ENCODE peak calls at places on chromosomes 3 and 15, in ten cellular contexts. L is PC-3, N is HCT116, C is fibroblast of lung, A is MM.1S, Y is endothelial cell of umbilical vein, J is mammary epithelial cell, T is GM23248, K is astrocyte, Z is neural progenitor cell. F is an unnamed sample.

GRCh38 chr15:48680841-48681240 is 35.3 kb upstream of the FBN1 start:
- DNase-seq in L (peak; percentile 90), N (no peak), C (peak; percentile 86), A (no peak), Y (no peak), J (peak; percentile 88), T (peak; percentile 93), K (peak; percentile 96), Z (no peak), F (no peak)

GRCh38 chr3:150132101-150132749 is 161.5 kb upstream of the PFN2 start:
- DNase-seq in L (peak; percentile 16), N (no peak), C (no peak), A (no peak), Y (no peak), J (no peak), T (no peak), K (no peak), Z (no peak), F (no peak)

GRCh38 chr3:125024817-125025216 is 31.0 kb downstream of the HEG1 start:
- DNase-seq in L (no peak), N (no peak), C (no peak), A (no peak), Y (peak; percentile 74), J (no peak), T (no peak), K (peak; percentile 44), Z (no peak), F (no peak)

GRCh38 chr3:182795383-182795782 is 2.1 kb downstream of the ATP11B start:
- DNase-seq in L (peak; percentile 78), N (no peak), C (no peak), A (peak; percentile 75), Y (no peak), J (peak; percentile 66), T (peak; percentile 28), K (no peak), Z (no peak), F (peak; percentile 65)

GRCh38 chr15:101452572-101452971 is 36.9 kb downstream of the PCSK6 start:
- DNase-seq in L (no peak), N (no peak), C (no peak), A (no peak), Y (no peak), J (no peak), T (no peak), K (no peak), Z (no peak), F (no peak)

GRCh38 chr3:32951410-32951811 is at the start of gene CCR4:
- DNase-seq in L (no peak), N (no peak), C (no peak), A (no peak), Y (peak; percentile 47), J (no peak), T (no peak), K (no peak), Z (no peak), F (peak; percentile 49)

GRCh38 chr15:99550077-99550476 is 15.7 kb upstream of the MEF2A start:
- DNase-seq in L (no peak), N (no peak), C (no peak), A (no peak), Y (no peak), J (no peak), T (no peak), K (no peak), Z (no peak), F (no peak)

GRCh38 chr3:78741066-78741645 is 1026.6 kb downstream of the ROBO1 start:
- DNase-seq in L (peak; percentile 62), N (no peak), C (no peak), A (no peak), Y (no peak), J (no peak), T (no peak), K (no peak), Z (no peak), F (no peak)

GRCh38 chr3:4417449-4417848 is 49.6 kb downstream of the SUMF1 start:
- DNase-seq in L (peak; percentile 55), N (no peak), C (peak; percentile 67), A (no peak), Y (no peak), J (no peak), T (peak; percentile 50), K (peak; percentile 65), Z (no peak), F (no peak)

GRCh38 chr3:108287146-108287545 is 9.2 kb upstream of the HHLA2 start:
- DNase-seq in L (no peak), N (no peak), C (no peak), A (no peak), Y (no peak), J (no peak), T (no peak), K (no peak), Z (no peak), F (no peak)

GRCh38 chr15:45548753-45549520 is 26.4 kb upstream of the SLC30A4 start:
- DNase-seq in L (no peak), N (no peak), C (no peak), A (peak; percentile 87), Y (no peak), J (no peak), T (no peak), K (no peak), Z (no peak), F (no peak)

DNA sequence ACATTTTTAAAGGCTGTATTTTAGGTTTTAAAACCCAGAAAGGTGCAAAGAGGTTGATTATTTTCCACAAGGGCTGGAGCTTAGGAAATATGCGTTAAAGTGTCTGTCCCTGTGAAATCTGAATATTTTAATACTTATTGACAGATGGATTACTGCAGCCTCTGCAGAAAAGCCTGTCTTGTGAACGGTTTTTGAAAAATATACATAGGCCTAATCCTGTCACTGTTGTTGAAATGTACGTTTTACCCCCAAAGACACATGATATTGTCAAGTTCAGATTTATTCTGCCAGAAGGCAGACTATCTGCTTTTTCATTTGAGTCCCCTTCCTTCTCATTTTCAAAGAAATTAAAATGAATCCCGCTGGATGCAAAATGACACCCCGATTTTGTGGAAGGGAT is 2.2 kb upstream of the BCL6 start:
- DNase-seq in L (no peak), N (no peak), C (no peak), A (no peak), Y (no peak), J (no peak), T (no peak), K (no peak), Z (no peak), F (no peak)
- H3K9ac ChIP-seq in L (no peak overlapping the region), N (no peak overlapping the region), C (no peak overlapping the region), A (no peak overlapping the region), Y (no peak overlapping the region), J (peak overlapping the region; percentile 74), T (peak overlapping the region; percentile 94), K (no peak overlapping the region), Z (no peak overlapping the region), F (peak overlapping the region; percentile 99)

DNA sequence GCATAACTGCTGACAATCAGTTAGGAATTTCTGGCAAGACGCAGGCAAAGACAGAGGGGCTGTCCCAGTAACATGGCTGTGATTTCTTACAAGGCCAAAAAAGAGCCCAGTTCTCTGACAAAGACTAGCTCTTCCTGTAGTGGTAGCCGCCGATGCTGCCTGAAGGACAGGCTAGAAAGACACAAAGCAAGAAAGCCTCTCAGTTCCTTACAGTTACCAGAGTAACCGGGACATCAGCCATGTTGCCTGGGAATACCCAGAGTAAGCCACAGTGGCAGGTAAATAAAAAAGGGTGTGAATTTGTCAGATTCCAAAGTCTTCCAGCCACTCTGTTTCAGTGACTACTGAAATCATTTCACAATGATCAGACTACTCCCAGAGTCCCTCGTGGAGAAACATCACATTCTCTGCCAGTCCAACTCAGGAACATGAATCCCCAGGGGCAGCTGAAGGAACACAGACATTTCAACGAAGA is 493.6 kb upstream of the ADAMTS9 start:
- DNase-seq in L (no peak), N (no peak), C (no peak), A (no peak), Y (no peak), J (no peak), T (peak; percentile 13), K (no peak), Z (no peak), F (no peak)
- TF ChIP-seq EZH2 in L (no peak), N (no peak), C (no peak), A (no peak), Y (no peak), J (no peak), T (no peak), K (no peak), Z (no peak), F (no peak)

GRCh38 chr3:120098710-120099109 is 4.5 kb upstream of the GSK3B start:
- DNase-seq in L (no peak), N (no peak), C (no peak), A (no peak), Y (no peak), J (peak; percentile 49), T (no peak), K (no peak), Z (no peak), F (no peak)

GRCh38 chr3:120101624-120102023 is 7.4 kb upstream of the GSK3B start:
- DNase-seq in L (no peak), N (no peak), C (no peak), A (no peak), Y (no peak), J (no peak), T (no peak), K (no peak), Z (no peak), F (no peak)

GRCh38 chr3:120102674-120103073 is 8.4 kb upstream of the GSK3B start:
- DNase-seq in L (peak; percentile 28), N (no peak), C (no peak), A (no peak), Y (no peak), J (peak; percentile 91), T (no peak), K (no peak), Z (no peak), F (no peak)

GRCh38 chr3:120102232-120102631 is 8.0 kb upstream of the GSK3B start:
- DNase-seq in L (no peak), N (no peak), C (no peak), A (no peak), Y (no peak), J (no peak), T (no peak), K (no peak), Z (no peak), F (no peak)

GRCh38 chr3:120100711-120101110 is 6.5 kb upstream of the GSK3B start:
- DNase-seq in L (no peak), N (no peak), C (no peak), A (no peak), Y (no peak), J (no peak), T (peak; percentile 40), K (peak; percentile 48), Z (no peak), F (no peak)
- H3K9ac ChIP-seq in L (no peak overlapping the region), N (no peak overlapping the region), C (no peak overlapping the region), A (no peak overlapping the region), Y (no peak overlapping the region), J (no peak overlapping the region), T (no peak overlapping the region), K (no peak overlapping the region), Z (no peak overlapping the region), F (no peak overlapping the region)

DNA sequence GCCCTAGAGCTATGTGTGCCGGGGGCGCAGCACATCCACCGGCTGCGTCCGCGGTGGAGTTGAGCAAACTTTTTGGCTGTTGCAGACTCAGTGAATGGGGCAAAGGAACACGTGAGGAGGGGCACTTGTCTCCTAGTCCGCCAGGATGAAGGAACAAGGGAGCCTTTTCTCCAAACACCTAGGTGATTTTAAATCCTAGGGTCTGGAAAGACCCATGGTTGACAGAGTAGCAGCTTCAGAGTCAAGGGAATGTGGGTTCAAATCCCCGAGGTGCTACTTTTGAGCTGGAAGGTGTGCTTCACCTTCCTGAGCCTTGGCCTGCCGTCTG is 648 bp downstream of the ACAN start:
- DNase-seq in L (no peak), N (no peak), C (no peak), A (no peak), Y (no peak), J (no peak), T (no peak), K (no peak), Z (no peak), F (no peak)
- TF ChIP-seq EZH2 in L (no peak), N (no peak), C (no peak), A (no peak), Y (no peak), J (peak; percentile 83), T (no peak), K (no peak), Z (peak; percentile 11), F (no peak)